ENCODE peak calls at places on chromosomes 13 and 19, in six cellular contexts. H is IMR-90, S is H9, M is neuronal stem cell, G is H1, L is trophoblast cell. I is an unnamed sample.

GRCh38 chr19:20066861-20067260 is 10.9 kb upstream of the ZNF90 start:
- DNase-seq in G (no peak), S (no peak), H (no peak), L (no peak), M (no peak), I (no peak)

GRCh38 chr13:113592571-113592970 is 8.0 kb downstream of the TFDP1 start:
- DNase-seq in G (no peak), S (peak), M (no peak), L (no peak), H (no peak), I (no peak)

GRCh38 chr19:49801401-49801888 is 11.6 kb downstream of the FUZ start:
- DNase-seq in H (no peak), G (no peak), S (no peak), M (no peak), L (no peak), I (no peak)

GRCh38 chr13:97434417-97435296 is 688 bp downstream of the RAP2A start:
- DNase-seq in S (peak), H (peak), M (peak), L (peak), G (no peak), I (peak)

GRCh38 chr13:44244288-44244687 is 129.3 kb upstream of the SERP2 start:
- DNase-seq in H (peak), M (no peak), G (no peak), S (no peak), L (peak), I (peak)

GRCh38 chr13:24050796-24051715 is 109.5 kb upstream of the SPATA13 start:
- DNase-seq in S (no peak), L (peak), H (no peak), G (no peak), M (no peak), I (no peak)

GRCh38 chr13:28423010-28423409 is 71.9 kb downstream of the FLT1 start:
- DNase-seq in G (no peak), H (no peak), S (no peak), L (no peak), M (no peak), I (no peak)

GRCh38 chr19:6218497-6219146 is 61.2 kb downstream of the MLLT1 start:
- DNase-seq in H (peak), L (peak), M (peak), G (peak), S (peak), I (peak)

GRCh38 chr13:97460004-97460756 is 26.2 kb downstream of the RAP2A start:
- DNase-seq in M (no peak), L (peak), S (no peak), G (no peak), H (peak), I (peak)

GRCh38 chr19:17555929-17556813 is 722 bp downstream of the COLGALT1 start:
- DNase-seq in G (no peak), M (peak), H (peak), S (peak), L (peak), I (peak)

GRCh38 chr13:34867590-34867989 is 74.5 kb upstream of the NBEA start:
- DNase-seq in M (no peak), S (no peak), L (no peak), G (no peak), H (peak), I (peak)

GRCh38 chr19:1719519-1719918 is 33.8 kb upstream of the ONECUT3 start:
- DNase-seq in S (no peak), H (no peak), G (no peak), L (no peak), M (no peak), I (no peak)

GRCh38 chr19:1718382-1719315 is 34.7 kb upstream of the ONECUT3 start:
- DNase-seq in M (no peak), L (no peak), G (no peak), S (no peak), H (no peak), I (no peak)

GRCh38 chr19:1720237-1720636 is 33.1 kb upstream of the ONECUT3 start:
- DNase-seq in G (no peak), H (no peak), S (no peak), L (no peak), M (no peak), I (no peak)

GRCh38 chr19:1717200-1717969 is 35.9 kb upstream of the ONECUT3 start:
- DNase-seq in G (no peak), H (no peak), S (no peak), L (no peak), M (no peak), I (no peak)

GRCh38 chr19:1717970-1718264 is 35.4 kb upstream of the ONECUT3 start:
- DNase-seq in M (no peak), G (no peak), H (no peak), S (no peak), L (no peak), I (no peak)
- H3K18ac ChIP-seq in M (no peak), G (no peak), H (no peak), S (no peak), L (no peak), I (no peak)

DNA sequence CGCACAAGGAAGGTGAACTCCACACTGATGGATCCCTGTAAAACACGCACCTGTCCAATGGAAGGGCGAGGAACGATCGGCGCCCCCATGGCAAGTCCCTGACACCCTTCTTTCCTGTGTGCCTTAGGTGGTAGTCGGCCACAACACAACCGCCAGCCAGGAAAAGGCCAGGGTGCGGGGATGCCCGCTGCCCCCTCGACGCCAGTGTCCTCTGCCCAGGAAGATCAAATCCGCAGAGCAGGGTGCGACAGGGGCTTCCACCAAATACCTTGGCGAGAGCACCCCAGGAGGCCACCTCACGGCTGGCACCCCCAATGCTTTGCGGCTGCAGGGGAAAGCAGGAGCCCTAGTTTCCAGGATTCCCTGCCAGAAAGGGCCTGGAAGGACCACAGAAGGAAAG is 91.2 kb downstream of the ZNF254 start:
- DNase-seq in G (no peak), M (no peak), L (no peak), S (no peak), H (no peak), I (no peak)
- H3K14ac ChIP-seq in G (no peak), M (no peak), L (no peak), S (no peak), H (no peak), I (no peak)

GRCh38 chr19:54660306-54660705 is 2.5 kb upstream of the LILRB4 start:
- DNase-seq in S (no peak), L (no peak), H (no peak), G (no peak), M (no peak), I (no peak)
- H3K18ac ChIP-seq in S (no peak), L (no peak), H (no peak), G (no peak), M (no peak), I (no peak)

GRCh38 chr13:112182251-112182650 is 115.3 kb downstream of the SOX1 start:
- DNase-seq in H (no peak), G (no peak), L (no peak), M (no peak), S (no peak), I (no peak)

GRCh38 chr13:112181336-112182051 is 114.5 kb downstream of the SOX1 start:
- DNase-seq in H (no peak), M (no peak), L (no peak), G (no peak), S (no peak), I (no peak)

GRCh38 chr13:112183544-112184145 is 116.7 kb downstream of the SOX1 start:
- DNase-seq in G (no peak), H (no peak), M (no peak), L (no peak), S (no peak), I (no peak)

GRCh38 chr13:112184261-112184660 is 117.3 kb downstream of the SOX1 start:
- DNase-seq in S (no peak), G (no peak), L (no peak), H (no peak), M (no peak), I (no peak)

DNA sequence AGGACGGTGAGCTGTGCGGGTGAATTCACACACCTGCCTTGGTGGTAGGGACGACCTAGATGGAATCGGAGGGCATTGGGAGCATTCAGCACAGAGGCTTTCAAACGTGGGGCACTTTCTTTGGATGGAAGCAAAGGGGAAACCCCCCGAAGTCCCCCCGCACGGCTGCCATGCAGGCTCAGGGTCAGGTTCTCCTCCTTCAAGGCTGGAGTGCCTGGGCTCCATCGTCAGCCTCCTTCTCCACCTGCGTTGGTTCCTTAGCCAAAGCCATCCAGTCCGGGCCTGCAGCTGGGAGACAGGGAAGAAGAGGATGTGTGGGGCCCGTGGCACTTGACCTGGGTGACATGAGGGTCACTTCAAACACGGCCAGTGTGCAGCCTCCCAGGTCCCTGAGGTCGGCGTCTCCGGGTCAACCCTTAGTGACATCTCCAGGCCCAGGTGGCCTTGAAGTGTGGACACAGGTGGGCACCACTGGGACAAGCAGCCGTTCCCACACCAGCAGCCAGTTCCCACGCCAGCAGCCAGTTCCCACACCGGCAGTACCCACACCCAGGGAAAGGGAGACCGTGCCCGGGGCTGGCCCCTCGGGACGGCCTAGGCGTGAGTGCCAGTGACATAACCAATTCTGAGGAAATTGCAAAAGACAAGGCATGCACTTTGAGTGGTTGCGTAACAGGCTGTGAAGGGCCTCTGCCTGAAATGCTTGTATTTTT is 116.0 kb downstream of the SOX1 start:
- DNase-seq in L (no peak), M (no peak), G (no peak), H (no peak), S (no peak), I (no peak)
- H3K14ac ChIP-seq in L (no peak), M (no peak), G (no peak), H (no peak), S (no peak), I (no peak)

GRCh38 chr19:39412867-39413268 is 399 bp downstream of the PLEKHG2 start:
- DNase-seq in H (no peak), S (no peak), G (no peak), M (no peak), L (no peak), I (no peak)
- H3K18ac ChIP-seq in H (peak), S (peak), G (peak), M (peak), L (peak), I (peak)

GRCh38 chr13:39483326-39483725 is 119.7 kb downstream of the LHFPL6 start:
- DNase-seq in H (peak), S (no peak), M (no peak), G (no peak), L (peak), I (peak)
- H3K14ac ChIP-seq in H (peak), S (no peak), M (no peak), G (no peak), L (no peak), I (no peak)

GRCh38 chr13:70016116-70016515 is 91.5 kb upstream of the ATXN8OS start:
- DNase-seq in G (no peak), L (no peak), S (peak), M (no peak), H (no peak), I (no peak)
- H3K18ac ChIP-seq in G (no peak), L (no peak), S (no peak), M (no peak), H (no peak), I (no peak)

GRCh38 chr19:44532819-44533218 is 3.3 kb upstream of the CEACAM20 start:
- DNase-seq in H (no peak), M (no peak), G (no peak), S (no peak), L (no peak), I (no peak)

GRCh38 chr19:44529541-44529940 is at the start of gene CEACAM20:
- DNase-seq in S (no peak), H (no peak), G (no peak), L (no peak), M (no peak), I (no peak)

GRCh38 chr19:44525721-44526430 is 3.6 kb downstream of the CEACAM20 start:
- DNase-seq in L (peak), H (no peak), M (no peak), G (no peak), S (no peak), I (no peak)

GRCh38 chr19:44530777-44531176 is 1.3 kb upstream of the CEACAM20 start:
- DNase-seq in H (no peak), L (peak), S (no peak), G (no peak), M (no peak), I (no peak)

GRCh38 chr19:44527554-44527953 is 1.9 kb downstream of the CEACAM20 start:
- DNase-seq in L (peak), S (no peak), G (no peak), M (no peak), H (no peak), I (no peak)
- H3K14ac ChIP-seq in L (no peak), S (no peak), G (no peak), M (no peak), H (no peak), I (no peak)

I was measured in mesenchymal stem cell.